ENCODE peak calls at places on chromosomes 6 and 20, in five cellular contexts. G is astrocyte of the cerebellum, R is transverse colon, Y is neural progenitor cell, C is mesothelial cell of epicardium. T is an unnamed sample.

GRCh38 chr20:6583134-6583738 is 184.2 kb upstream of the BMP2 start:
- DNase-seq in G (peak), R (peak), Y (peak), C (no peak), T (peak)

GRCh38 chr6:27472182-27472616 is 706 bp downstream of the ZNF184 start:
- DNase-seq in G (no peak), R (peak), Y (peak), C (peak), T (peak)

GRCh38 chr20:8718214-8718613 is 350.7 kb upstream of the PLCB4 start:
- DNase-seq in G (no peak), R (no peak), Y (no peak), C (no peak), T (no peak)

GRCh38 chr6:36517408-36517807 is 29.9 kb downstream of the STK38 start:
- DNase-seq in G (no peak), R (no peak), Y (no peak), C (no peak), T (no peak)

GRCh38 chr6:124073820-124074587 is 270.3 kb downstream of the NKAIN2 start:
- DNase-seq in G (no peak), R (no peak), Y (no peak), C (no peak), T (no peak)

GRCh38 chr20:61890210-61890609 is 175.5 kb downstream of the TAF4 start:
- DNase-seq in G (no peak), R (no peak), Y (no peak), C (no peak), T (no peak)

GRCh38 chr20:25314497-25315417 is 66.9 kb downstream of the PYGB start:
- DNase-seq in G (no peak), R (peak), Y (peak), C (no peak), T (no peak)

GRCh38 chr6:89585156-89585555 is 53.4 kb downstream of the LYRM2 start:
- DNase-seq in G (no peak), R (no peak), Y (no peak), C (no peak), T (no peak)

GRCh38 chr6:71126506-71126905 is 162.1 kb upstream of the OGFRL1 start:
- DNase-seq in G (no peak), R (no peak), Y (no peak), C (no peak), T (no peak)

GRCh38 chr20:56257604-56258003 is 9.1 kb downstream of the MC3R start:
- DNase-seq in G (no peak), R (no peak), Y (no peak), C (no peak), T (no peak)

GRCh38 chr6:136134751-136135150 is 115.4 kb downstream of the MTFR2 start:
- DNase-seq in G (no peak), R (no peak), Y (no peak), C (no peak), T (no peak)

GRCh38 chr6:136113736-136114173 is 136.4 kb downstream of the MTFR2 start:
- DNase-seq in G (peak), R (peak), Y (peak), C (peak), T (peak)

GRCh38 chr6:153172815-153173214 is 41.7 kb upstream of the RGS17 start:
- DNase-seq in G (no peak), R (no peak), Y (peak), C (no peak), T (no peak)

GRCh38 chr20:58209652-58210397 is 18.6 kb downstream of the ANKRD60 start:
- DNase-seq in G (peak), R (peak), Y (peak), C (peak), T (peak)

GRCh38 chr20:25282034-25282781 is 34.3 kb downstream of the PYGB start:
- DNase-seq in G (no peak), R (no peak), Y (no peak), C (no peak), T (no peak)

GRCh38 chr20:10524643-10525042 is 89.5 kb downstream of the SLX4IP start:
- DNase-seq in G (no peak), R (no peak), Y (no peak), C (no peak), T (no peak)

GRCh38 chr6:47169785-47170685 is 127.9 kb upstream of the ADGRF1 start:
- DNase-seq in G (no peak), R (no peak), Y (no peak), C (no peak), T (no peak)

GRCh38 chr6:139134817-139135577 is at the start of gene HECA:
- DNase-seq in G (peak), R (peak), Y (peak), C (peak), T (peak)

GRCh38 chr20:21389368-21389767 is 8.0 kb downstream of the NKX2-4 start:
- DNase-seq in G (no peak), R (no peak), Y (no peak), C (no peak), T (no peak)

GRCh38 chr6:53647437-53648094 is 18.0 kb downstream of the KLHL31 start:
- DNase-seq in G (no peak), R (peak), Y (no peak), C (no peak), T (no peak)

GRCh38 chr6:12450446-12450845 is 160.3 kb downstream of the EDN1 start:
- DNase-seq in G (no peak), R (no peak), Y (no peak), C (no peak), T (no peak)

GRCh38 chr20:22583773-22584629 is at the start of gene FOXA2:
- DNase-seq in G (no peak), R (peak), Y (peak), C (no peak), T (peak)

GRCh38 chr20:37524221-37524700 is 3.2 kb downstream of the NNAT start:
- DNase-seq in G (no peak), R (peak), Y (no peak), C (no peak), T (peak)

GRCh38 chr6:11598687-11599086 is 61.1 kb downstream of the TMEM170B start:
- DNase-seq in G (no peak), R (no peak), Y (no peak), C (no peak), T (no peak)

GRCh38 chr6:100001915-100002388 is 7.9 kb upstream of the MCHR2 start:
- DNase-seq in G (peak), R (peak), Y (peak), C (peak), T (peak)

GRCh38 chr6:134035823-134036296 is 16.6 kb downstream of the SLC2A12 start:
- DNase-seq in G (peak), R (peak), Y (no peak), C (no peak), T (peak)

GRCh38 chr6:169689247-169689646 is 12.6 kb downstream of the WDR27 start:
- DNase-seq in G (peak), R (no peak), Y (no peak), C (no peak), T (no peak)

GRCh38 chr20:62370115-62370806 is 3.1 kb upstream of the LAMA5 start:
- DNase-seq in G (peak), R (no peak), Y (no peak), C (no peak), T (no peak)

GRCh38 chr6:82371799-82372508 is 8.3 kb downstream of the TPBG start:
- DNase-seq in G (no peak), R (no peak), Y (no peak), C (no peak), T (no peak)

GRCh38 chr6:98343004-98343403 is 491.4 kb upstream of the POU3F2 start:
- DNase-seq in G (no peak), R (no peak), Y (no peak), C (no peak), T (no peak)

GRCh38 chr20:37419307-37419706 is 73.4 kb downstream of the SRC start:
- DNase-seq in G (no peak), R (no peak), Y (no peak), C (no peak), T (no peak)

GRCh38 chr20:37053230-37053950 is 42.4 kb downstream of the RBL1 start:
- DNase-seq in G (no peak), R (no peak), Y (no peak), C (no peak), T (no peak)

GRCh38 chr20:48523191-48523757 is 304.5 kb downstream of the PREX1 start:
- DNase-seq in G (peak), R (no peak), Y (peak), C (peak), T (no peak)

GRCh38 chr20:4708856-4709255 is 12.9 kb upstream of the PRND start:
- DNase-seq in G (no peak), R (no peak), Y (no peak), C (no peak), T (no peak)

GRCh38 chr6:111842891-111843290 is 30.4 kb downstream of the FYN start:
- DNase-seq in G (no peak), R (no peak), Y (peak), C (no peak), T (no peak)

GRCh38 chr20:2109425-2110210 is 8.0 kb downstream of the STK35 start:
- DNase-seq in G (no peak), R (peak), Y (no peak), C (no peak), T (peak)

GRCh38 chr6:20778917-20779316 is 244.7 kb downstream of the CDKAL1 start:
- DNase-seq in G (no peak), R (no peak), Y (no peak), C (no peak), T (no peak)

GRCh38 chr6:48426636-48427035 is 315.6 kb upstream of the PTCHD4 start:
- DNase-seq in G (peak), R (no peak), Y (no peak), C (no peak), T (no peak)

GRCh38 chr6:44976677-44977405 is 351.3 kb upstream of the RUNX2 start:
- DNase-seq in G (no peak), R (no peak), Y (no peak), C (no peak), T (no peak)

T was measured in colonic mucosa.